ENCODE peak calls at places on chromosomes 6 and 20, in four cellular contexts. C, O, D and B are unnamed samples.

GRCh38 chr20:2336471-2336870 is 40.7 kb downstream of the TGM3 start:
- DNase-seq in D (no peak), O (no peak), C (no peak), B (no peak)

GRCh38 chr6:136968831-136969230 is 46.7 kb downstream of the SLC35D3 start:
- DNase-seq in O (no peak), C (no peak), D (no peak), B (no peak)

GRCh38 chr20:34637245-34638185 is 39.4 kb downstream of the PIGU start:
- DNase-seq in D (no peak), C (no peak), O (no peak), B (no peak)

GRCh38 chr20:38728911-38729642 is 4.8 kb downstream of the SLC32A1 start:
- DNase-seq in O (no peak), D (no peak), C (no peak), B (peak; percentile 30)

GRCh38 chr6:168371185-168371584 is 51.6 kb upstream of the DACT2 start:
- DNase-seq in C (no peak), O (no peak), D (no peak), B (no peak)

GRCh38 chr20:43786885-43787284 is 60.1 kb upstream of the GTSF1L start:
- DNase-seq in D (no peak), C (no peak), O (no peak), B (no peak)

GRCh38 chr20:8798505-8798904 is 270.4 kb upstream of the PLCB4 start:
- DNase-seq in C (no peak), O (no peak), D (no peak), B (no peak)

GRCh38 chr20:62427172-62428007 is at the start of gene RBBP8NL:
- DNase-seq in C (no peak), O (no peak), D (no peak), B (no peak)

GRCh38 chr6:128499079-128499705 is 21.2 kb downstream of the PTPRK start:
- DNase-seq in D (no peak), O (no peak), C (no peak), B (no peak)

GRCh38 chr6:7691675-7692452 is 34.0 kb upstream of the BMP6 start:
- DNase-seq in D (no peak), C (no peak), O (peak; percentile 48), B (no peak)

GRCh38 chr20:4193053-4193452 is 177.7 kb upstream of the RNF24 start:
- DNase-seq in C (no peak), O (no peak), D (no peak), B (no peak)

GRCh38 chr6:105603779-105604592 is 201.1 kb upstream of the PREP start:
- DNase-seq in O (no peak), D (no peak), C (no peak), B (no peak)

GRCh38 chr6:35400901-35401311 is 51.2 kb upstream of the FANCE start:
- DNase-seq in C (no peak), D (no peak), O (no peak), B (no peak)

GRCh38 chr6:64505312-64505711 is 869.7 kb downstream of the PHF3 start:
- DNase-seq in D (no peak), C (no peak), O (peak; percentile 34), B (peak; percentile 13)

GRCh38 chr6:155418017-155418749 is 37.5 kb downstream of the NOX3 start:
- DNase-seq in C (peak; percentile 29), D (peak; percentile 68), O (no peak), B (no peak)

GRCh38 chr6:21593927-21594421 is 423 bp downstream of the SOX4 start:
- DNase-seq in O (no peak), D (no peak), C (no peak), B (no peak)

GRCh38 chr20:37327748-37328147 is 18.2 kb upstream of the SRC start:
- DNase-seq in D (no peak), C (no peak), O (no peak), B (no peak)

GRCh38 chr6:107122748-107123147 is 7.4 kb upstream of the BEND3 start:
- DNase-seq in D (no peak), C (no peak), O (no peak), B (no peak)

GRCh38 chr6:27608916-27609883 is 136.3 kb upstream of the ZNF184 start:
- DNase-seq in O (no peak), C (no peak), D (peak; percentile 56), B (no peak)

GRCh38 chr6:5860849-5861248 is 145.9 kb downstream of the NRN1 start:
- DNase-seq in D (no peak), O (no peak), C (no peak), B (no peak)

GRCh38 chr6:147262943-147263342 is 58.7 kb downstream of the STXBP5 start:
- DNase-seq in D (no peak), O (no peak), C (no peak), B (no peak)

GRCh38 chr6:108576724-108577123 is 16.0 kb downstream of the FOXO3 start:
- DNase-seq in D (no peak), C (no peak), O (no peak), B (no peak)

GRCh38 chr6:29631860-29632731 is 887 bp downstream of the GABBR1 start:
- DNase-seq in O (peak; percentile 86), D (no peak), C (no peak), B (peak; percentile 51)

GRCh38 chr6:156787569-156788492 is 10.7 kb downstream of the ARID1B start:
- DNase-seq in D (no peak), O (no peak), C (no peak), B (no peak)

GRCh38 chr6:47794577-47795135 is 12.8 kb downstream of the OPN5 start:
- DNase-seq in C (no peak), D (no peak), O (no peak), B (no peak)

GRCh38 chr20:38997622-38998021 is 35.5 kb downstream of the DHX35 start:
- DNase-seq in D (peak; percentile 87), C (no peak), O (peak; percentile 62), B (peak; percentile 42)

GRCh38 chr6:2653369-2654032 is 97.2 kb downstream of the MYLK4 start:
- DNase-seq in O (no peak), D (no peak), C (no peak), B (no peak)

DNA sequence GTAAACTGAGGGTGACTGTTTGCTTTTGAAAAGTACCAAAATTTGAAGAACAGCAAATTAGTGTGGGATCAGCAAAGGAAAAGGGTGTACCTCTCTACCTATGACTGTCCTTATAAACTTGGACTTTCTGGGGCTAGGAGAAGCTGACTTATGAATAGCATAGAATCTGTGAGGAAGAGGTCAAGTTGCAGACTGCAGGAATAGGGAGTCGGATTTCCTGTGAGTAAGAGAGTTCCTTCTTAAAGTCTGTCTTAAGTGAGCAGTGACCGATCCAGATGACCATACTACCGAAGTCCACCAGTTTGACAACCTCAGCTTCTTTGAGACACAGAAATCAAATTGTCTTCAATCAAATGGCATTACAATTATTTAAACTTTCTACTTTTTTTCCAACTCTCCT is 708.7 kb downstream of the UTRN start:
- DNase-seq in O (no peak), D (no peak), C (no peak), B (no peak)
- TF ChIP-seq SPI1 in O (no peak), D (no peak), C (no peak), B (no peak)

GRCh38 chr20:23606652-23607049 is 934 bp upstream of the CST9 start:
- DNase-seq in O (peak; percentile 68), D (no peak), C (no peak), B (peak; percentile 75)
- TF ChIP-seq POLR2AphosphoS5 in O (no peak), D (no peak), C (no peak), B (no peak)

DNA sequence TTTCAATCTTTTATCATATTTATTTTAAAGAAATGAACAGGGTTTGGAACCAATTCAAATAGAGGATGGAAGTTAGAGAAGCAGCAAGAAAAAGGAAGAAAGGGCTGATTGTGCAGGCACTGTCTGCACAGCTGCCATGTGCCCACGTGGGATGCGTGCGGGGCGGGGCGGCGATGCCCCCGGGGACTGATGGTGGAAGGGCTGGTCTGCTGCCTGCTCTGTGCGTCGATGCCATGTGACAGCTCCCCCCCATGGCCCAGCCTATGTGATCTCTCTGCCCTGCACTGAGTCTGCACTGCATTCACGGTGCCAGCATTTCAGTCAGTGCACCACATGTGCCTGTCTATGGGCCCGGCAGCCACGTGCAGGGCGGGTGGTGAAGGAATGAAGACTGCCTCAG is 96.4 kb downstream of the IRF4 start:
- DNase-seq in O (no peak), D (no peak), C (no peak), B (no peak)
- TF ChIP-seq SPI1 in O (no peak), D (no peak), C (no peak), B (no peak)

GRCh38 chr6:70586114-70586513 is 19.4 kb downstream of the SDHAF4 start:
- DNase-seq in C (no peak), O (no peak), D (no peak), B (peak; percentile 36)
- TF ChIP-seq POLR2AphosphoS5 in C (no peak), O (no peak), D (no peak), B (no peak)

GRCh38 chr6:153392156-153392555 is 261.1 kb upstream of the RGS17 start:
- DNase-seq in C (no peak), O (no peak), D (no peak), B (no peak)
- TF ChIP-seq SPI1 in C (no peak), O (no peak), D (no peak), B (no peak)